ENCODE peak calls at places on chromosomes 11 and 22, in eight cellular contexts. T, M, D, J, S, L, Y and B are unnamed samples.

GRCh38 chr22:36365020-36365411 is 22.8 kb downstream of the MYH9 start:
- DNase-seq in M (no peak), J (peak), Y (peak), T (peak), D (peak), S (peak), L (peak), B (peak)

GRCh38 chr11:134644489-134645456 is 232.7 kb upstream of the B3GAT1 start:
- DNase-seq in S (no peak), M (no peak), D (no peak), T (no peak), J (no peak), L (no peak), Y (no peak), B (no peak)

GRCh38 chr11:23573430-23573829 is 713.2 kb upstream of the CCDC179 start:
- DNase-seq in Y (no peak), L (no peak), T (no peak), J (no peak), M (no peak), D (no peak), S (peak), B (no peak)

GRCh38 chr11:45994421-45995341 is 72.2 kb downstream of the LARGE2 start:
- DNase-seq in T (peak), Y (no peak), L (no peak), S (no peak), J (no peak), M (no peak), D (no peak), B (no peak)

GRCh38 chr22:50341977-50342650 is 1.0 kb upstream of the PPP6R2 start:
- DNase-seq in T (peak), L (peak), J (peak), D (peak), S (peak), M (peak), Y (peak), B (no peak)

GRCh38 chr22:25490869-25491268 is 73.6 kb upstream of the GRK3 start:
- DNase-seq in L (no peak), M (no peak), T (no peak), D (no peak), J (no peak), S (no peak), Y (no peak), B (no peak)

GRCh38 chr11:10426475-10426874 is 28.6 kb upstream of the AMPD3 start:
- DNase-seq in D (no peak), Y (peak), L (no peak), T (peak), S (peak), M (no peak), J (no peak), B (no peak)

GRCh38 chr11:12223771-12224536 is 113.6 kb downstream of the MICAL2 start:
- DNase-seq in Y (no peak), J (no peak), S (no peak), D (no peak), L (no peak), T (no peak), M (no peak), B (no peak)

GRCh38 chr11:36361901-36362391 is 65.9 kb downstream of the PRR5L start:
- DNase-seq in J (peak), L (no peak), D (no peak), S (peak), M (peak), T (peak), Y (peak), B (peak)

GRCh38 chr22:20991252-20992055 is 9.4 kb downstream of the LZTR1 start:
- DNase-seq in M (no peak), J (no peak), S (no peak), T (no peak), Y (no peak), D (no peak), L (no peak), B (no peak)

GRCh38 chr11:58058276-58059010 is 27.7 kb downstream of the OR6Q1 start:
- DNase-seq in L (no peak), D (no peak), T (no peak), M (no peak), J (no peak), S (peak), Y (no peak), B (no peak)

GRCh38 chr11:133945087-133945974 is 11.4 kb downstream of the IGSF9B start:
- DNase-seq in D (peak), Y (no peak), J (no peak), M (no peak), T (peak), L (peak), S (peak), B (no peak)

GRCh38 chr22:16777284-16777924 is 47.8 kb downstream of the XKR3 start:
- DNase-seq in M (no peak), S (no peak), T (no peak), Y (no peak), D (no peak), J (no peak), L (no peak), B (no peak)

GRCh38 chr11:44530413-44531115 is 34.9 kb upstream of the CD82 start:
- DNase-seq in T (peak), L (no peak), S (no peak), M (no peak), Y (no peak), J (no peak), D (no peak), B (no peak)

GRCh38 chr11:27401280-27401679 is 38.3 kb upstream of the CCDC34 start:
- DNase-seq in T (no peak), D (no peak), S (no peak), M (no peak), L (no peak), Y (no peak), J (no peak), B (peak)